ENCODE peak calls at places on chromosome 12, in nine cellular contexts. L, R, M, K, X, F, P, D and Z are unnamed samples.

GRCh38 chr12:131673519-131674265 is 37.2 kb upstream of the SFSWAP start:
- DNase-seq in L (no peak), R (no peak), M (peak), K (peak), X (no peak), F (no peak), P (peak), D (peak), Z (peak)

GRCh38 chr12:50101663-50102062 is 2.1 kb upstream of the GPD1 start:
- DNase-seq in L (peak), R (no peak), M (peak), K (peak), X (peak), F (no peak), P (peak), D (peak), Z (peak)

GRCh38 chr12:45988259-45988658 is 2.1 kb downstream of the SCAF11 start:
- DNase-seq in L (no peak), R (no peak), M (peak), K (no peak), X (no peak), F (no peak), P (peak), D (peak), Z (peak)

GRCh38 chr12:13581031-13581430 is 384.5 kb downstream of the EMP1 start:
- DNase-seq in L (no peak), R (no peak), M (no peak), K (no peak), X (no peak), F (no peak), P (no peak), D (no peak), Z (no peak)

GRCh38 chr12:9869307-9870161 is at the start of gene CLEC2B:
- DNase-seq in L (peak), R (no peak), M (peak), K (peak), X (peak), F (no peak), P (peak), D (peak), Z (peak)

GRCh38 chr12:15116073-15116472 is 105.1 kb downstream of the RERG start:
- DNase-seq in L (no peak), R (no peak), M (no peak), K (no peak), X (peak), F (no peak), P (peak), D (no peak), Z (no peak)

GRCh38 chr12:92070054-92070863 is 75.4 kb downstream of the BTG1 start:
- DNase-seq in L (peak), R (no peak), M (no peak), K (no peak), X (no peak), F (no peak), P (no peak), D (no peak), Z (no peak)

GRCh38 chr12:1481919-1482318 is 112.5 kb downstream of the FBXL14 start:
- DNase-seq in L (no peak), R (no peak), M (no peak), K (no peak), X (peak), F (no peak), P (no peak), D (no peak), Z (no peak)

GRCh38 chr12:78120866-78121590 is 290.3 kb downstream of the NAV3 start:
- DNase-seq in L (peak), R (no peak), M (peak), K (peak), X (no peak), F (no peak), P (peak), D (peak), Z (peak)

GRCh38 chr12:120468846-120469449 is 600 bp downstream of the SRSF9 start:
- DNase-seq in L (no peak), R (peak), M (peak), K (no peak), X (no peak), F (no peak), P (no peak), D (peak), Z (no peak)

GRCh38 chr12:63047146-63047545 is 103.9 kb downstream of the AVPR1A start:
- DNase-seq in L (no peak), R (no peak), M (no peak), K (no peak), X (no peak), F (no peak), P (no peak), D (no peak), Z (no peak)

GRCh38 chr12:130353081-130353480 is 15.4 kb downstream of the PIWIL1 start:
- DNase-seq in L (no peak), R (no peak), M (no peak), K (no peak), X (no peak), F (no peak), P (no peak), D (no peak), Z (no peak)

GRCh38 chr12:50043854-50044253 is 13.5 kb upstream of the ASIC1 start:
- DNase-seq in L (no peak), R (no peak), M (no peak), K (no peak), X (no peak), F (no peak), P (no peak), D (no peak), Z (no peak)

GRCh38 chr12:125171267-125171666 is 106.0 kb downstream of the AACS start:
- DNase-seq in L (no peak), R (no peak), M (no peak), K (no peak), X (no peak), F (no peak), P (no peak), D (no peak), Z (no peak)

GRCh38 chr12:12716151-12716844 is 870 bp upstream of the CDKN1B start:
- DNase-seq in L (no peak), R (peak), M (peak), K (no peak), X (no peak), F (no peak), P (peak), D (peak), Z (peak)

GRCh38 chr12:93520454-93520853 is 52.0 kb upstream of the SOCS2 start:
- DNase-seq in L (no peak), R (no peak), M (no peak), K (peak), X (no peak), F (no peak), P (no peak), D (no peak), Z (no peak)

GRCh38 chr12:122021822-122022392 is at the start of gene BCL7A:
- DNase-seq in L (peak), R (peak), M (peak), K (peak), X (peak), F (peak), P (peak), D (peak), Z (peak)

GRCh38 chr12:40446385-40446784 is 221.6 kb downstream of the LRRK2 start:
- DNase-seq in L (peak), R (no peak), M (peak), K (peak), X (peak), F (no peak), P (no peak), D (peak), Z (peak)
- TF ChIP-seq CTCF in L (peak), R (no peak), M (peak), K (peak), X (peak), F (peak), P (peak), D (peak), Z (peak)

DNA sequence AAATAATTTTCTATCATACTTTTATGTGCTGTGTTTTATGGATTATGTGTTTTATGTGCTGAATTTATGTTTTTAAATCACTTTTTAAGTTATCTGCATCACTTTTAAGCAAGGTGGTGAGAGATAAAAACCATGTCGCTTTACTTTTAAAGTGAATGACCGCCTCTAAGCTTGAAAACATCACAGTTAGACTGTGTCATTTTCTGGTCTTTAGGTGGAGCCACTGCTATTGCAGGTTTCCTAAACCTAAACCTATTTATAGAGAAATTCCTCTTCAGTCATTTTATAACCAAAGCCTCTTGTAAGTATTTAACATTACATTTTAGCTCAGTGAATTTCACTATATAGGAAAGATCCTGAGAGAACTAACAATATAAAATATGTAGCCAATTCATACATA is 21.0 kb upstream of the MDM2 start:
- DNase-seq in L (peak), R (no peak), M (no peak), K (no peak), X (no peak), F (no peak), P (no peak), D (no peak), Z (no peak)
- TF ChIP-seq CTCF in L (peak), R (no peak), M (peak), K (peak), X (no peak), F (no peak), P (no peak), D (no peak), Z (no peak)

DNA sequence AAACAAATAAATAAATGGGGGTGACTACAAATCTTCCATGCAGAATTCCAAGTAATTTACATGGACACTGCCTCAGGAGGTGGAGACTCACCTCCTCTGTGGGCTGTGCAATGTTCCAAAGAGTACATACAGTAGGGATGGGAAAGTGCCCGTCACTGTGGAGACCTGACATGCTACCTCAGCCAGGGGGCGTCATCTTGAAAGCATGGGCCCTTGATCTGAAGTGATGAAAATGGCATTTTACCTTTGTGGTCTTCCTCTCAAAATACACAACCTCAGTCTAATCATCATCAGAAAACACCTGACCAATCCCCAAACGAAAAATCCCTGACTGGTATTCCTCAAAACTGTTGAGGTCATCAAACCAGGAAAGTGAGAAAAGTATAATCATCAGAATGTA is 48.4 kb downstream of the ANAPC7 start:
- DNase-seq in L (peak), R (no peak), M (no peak), K (no peak), X (peak), F (no peak), P (no peak), D (no peak), Z (peak)
- TF ChIP-seq CTCF in L (peak), R (no peak), M (peak), K (peak), X (peak), F (peak), P (peak), D (peak), Z (peak)

GRCh38 chr12:20438307-20438779 is 70.0 kb downstream of the PDE3A start:
- DNase-seq in L (no peak), R (no peak), M (peak), K (peak), X (no peak), F (no peak), P (peak), D (peak), Z (no peak)
- TF ChIP-seq CTCF in L (no peak), R (no peak), M (no peak), K (no peak), X (no peak), F (no peak), P (no peak), D (no peak), Z (no peak)

GRCh38 chr12:27344760-27345159 is 12.1 kb downstream of the BMAL2 start:
- DNase-seq in L (no peak), R (no peak), M (peak), K (no peak), X (no peak), F (no peak), P (no peak), D (no peak), Z (peak)
- TF ChIP-seq CTCF in L (no peak), R (no peak), M (no peak), K (no peak), X (no peak), F (no peak), P (no peak), D (no peak), Z (no peak)

DNA sequence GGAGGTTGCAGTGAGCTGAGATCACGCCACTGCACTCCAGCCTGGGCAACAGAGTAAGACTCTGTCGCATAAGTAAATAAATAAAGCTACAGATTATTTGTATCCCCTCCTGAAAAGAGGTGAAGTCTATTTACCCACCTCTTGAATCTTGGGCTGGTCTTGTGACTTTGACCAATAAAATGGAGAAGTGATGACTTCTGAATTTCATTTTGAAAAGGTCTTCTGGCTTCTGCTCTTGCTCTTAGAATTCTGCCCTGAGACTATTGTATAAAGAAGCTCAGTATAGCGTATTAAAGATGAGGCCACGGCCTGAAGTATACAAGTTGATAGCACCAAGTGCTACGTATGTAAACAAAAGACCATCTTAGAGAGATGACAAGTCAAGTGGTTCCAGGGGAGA is 88.3 kb upstream of the AMN1 start:
- DNase-seq in L (no peak), R (no peak), M (no peak), K (no peak), X (no peak), F (no peak), P (no peak), D (no peak), Z (no peak)
- TF ChIP-seq CTCF in L (no peak), R (no peak), M (no peak), K (no peak), X (no peak), F (no peak), P (no peak), D (no peak), Z (no peak)